ENCODE peak calls at places on chromosomes 4 and X, in ten cellular contexts. W, X, T, K, C, U, B, Y, I and Z are unnamed samples. For H3K4me1, the result is how much of the 10 kb centered on the place peaks cover.

GRCh38 chr4:3523628-3524221 is 8.5 kb downstream of the LRPAP1 start:
- DNase-seq in W (no peak), X (no peak), T (no peak), K (no peak), C (no peak), U (no peak), B (no peak), Y (no peak), I (no peak), Z (no peak)

GRCh38 chr4:40587826-40588225 is 41.8 kb downstream of the RBM47 start:
- DNase-seq in W (peak), X (peak), T (peak), K (no peak), C (peak), U (no peak), B (no peak), Y (peak), I (no peak), Z (peak)

GRCh38 chrX:107826286-107827136 is 845 bp downstream of the MID2 start:
- DNase-seq in W (peak), X (peak), T (peak), K (peak), C (peak), U (no peak), B (peak), Y (peak), I (peak), Z (peak)

GRCh38 chr4:87805971-87806370 is 6.6 kb downstream of the IBSP start:
- DNase-seq in W (peak), X (peak), T (peak), K (no peak), C (peak), U (no peak), B (no peak), Y (no peak), I (no peak), Z (no peak)

GRCh38 chr4:56803473-56803872 is 18.0 kb downstream of the SPINK2 start:
- DNase-seq in W (no peak), X (peak), T (peak), K (no peak), C (no peak), U (no peak), B (no peak), Y (no peak), I (no peak), Z (peak)

GRCh38 chr4:62474802-62475201 is 1274.7 kb downstream of the ADGRL3 start:
- DNase-seq in W (no peak), X (no peak), T (peak), K (no peak), C (no peak), U (no peak), B (no peak), Y (no peak), I (no peak), Z (no peak)

GRCh38 chr4:126192506-126192905 is 877.8 kb downstream of the FAT4 start:
- DNase-seq in W (no peak), X (no peak), T (no peak), K (no peak), C (no peak), U (no peak), B (no peak), Y (no peak), I (no peak), Z (no peak)

GRCh38 chrX:39767446-39767845 is 330.3 kb downstream of the BCOR start:
- DNase-seq in W (peak), X (peak), T (no peak), K (no peak), C (peak), U (no peak), B (no peak), Y (no peak), I (no peak), Z (no peak)

GRCh38 chr4:48904101-48904500 is 2.5 kb downstream of the OCIAD2 start:
- DNase-seq in W (no peak), X (no peak), T (no peak), K (no peak), C (no peak), U (no peak), B (no peak), Y (no peak), I (no peak), Z (no peak)

GRCh38 chr4:155809835-155810234 is 51.0 kb downstream of the GUCY1B1 start:
- DNase-seq in W (peak), X (peak), T (peak), K (peak), C (peak), U (peak), B (peak), Y (no peak), I (peak), Z (peak)

GRCh38 chr4:158010346-158010745 is 162.5 kb downstream of the GASK1B start:
- DNase-seq in W (no peak), X (peak), T (no peak), K (peak), C (no peak), U (no peak), B (no peak), Y (no peak), I (no peak), Z (no peak)

GRCh38 chr4:99076292-99076976 is 12.2 kb downstream of the ADH5 start:
- DNase-seq in W (no peak), X (no peak), T (no peak), K (no peak), C (no peak), U (no peak), B (no peak), Y (no peak), I (no peak), Z (no peak)

GRCh38 chr4:99067617-99068016 is 21.0 kb downstream of the ADH5 start:
- DNase-seq in W (no peak), X (no peak), T (no peak), K (no peak), C (no peak), U (no peak), B (no peak), Y (no peak), I (no peak), Z (no peak)

GRCh38 chr4:99074816-99075215 is 13.8 kb downstream of the ADH5 start:
- DNase-seq in W (no peak), X (no peak), T (no peak), K (no peak), C (no peak), U (no peak), B (no peak), Y (no peak), I (no peak), Z (no peak)

DNA sequence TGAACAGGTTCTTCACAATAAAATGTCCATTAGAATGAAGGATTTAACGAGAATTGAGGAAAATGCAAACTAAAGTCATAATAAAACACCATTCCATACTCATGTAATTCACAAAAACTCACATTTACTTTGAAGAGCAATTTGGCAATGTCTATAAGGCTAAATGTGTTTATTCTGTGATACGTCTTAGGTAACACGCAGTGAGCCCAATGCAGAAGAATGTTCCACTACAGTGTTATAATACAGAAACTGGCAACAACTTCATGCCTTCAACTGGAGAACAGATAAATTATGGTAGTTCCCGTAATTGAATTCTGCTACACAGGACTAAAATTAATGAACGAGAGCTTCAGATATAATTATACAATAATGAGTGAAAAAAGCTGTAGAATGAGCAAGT is 17.4 kb downstream of the ADH5 start:
- DNase-seq in W (no peak), X (no peak), T (no peak), K (no peak), C (no peak), U (no peak), B (no peak), Y (no peak), I (no peak), Z (no peak)
- H3K27ac ChIP-seq in W (no peak), X (no peak), T (no peak), K (no peak), C (no peak), U (no peak), B (no peak), Y (no peak), I (no peak), Z (no peak)

GRCh38 chrX:21639775-21640174 is 18.4 kb downstream of the KLHL34 start:
- DNase-seq in W (no peak), X (no peak), T (no peak), K (no peak), C (no peak), U (no peak), B (peak), Y (no peak), I (no peak), Z (no peak)

GRCh38 chrX:21638311-21638710 is 19.8 kb downstream of the KLHL34 start:
- DNase-seq in W (peak), X (peak), T (peak), K (no peak), C (peak), U (no peak), B (no peak), Y (no peak), I (no peak), Z (no peak)
- H3K4me1 ChIP-seq in W (under half), X (under half), T (under half), K (under half), C (under half), U (under half), B (under half), Y (under half), I (under half), Z (under half)

GRCh38 chrX:110026099-110026844 is 23.4 kb downstream of the TMEM164 start:
- DNase-seq in W (no peak), X (peak), T (peak), K (peak), C (peak), U (no peak), B (no peak), Y (peak), I (no peak), Z (peak)

GRCh38 chrX:110015915-110016314 is 13.0 kb downstream of the TMEM164 start:
- DNase-seq in W (no peak), X (no peak), T (no peak), K (no peak), C (no peak), U (no peak), B (no peak), Y (no peak), I (no peak), Z (no peak)

GRCh38 chrX:110022555-110023448 is 19.9 kb downstream of the TMEM164 start:
- DNase-seq in W (no peak), X (no peak), T (no peak), K (no peak), C (no peak), U (no peak), B (no peak), Y (no peak), I (no peak), Z (no peak)

DNA sequence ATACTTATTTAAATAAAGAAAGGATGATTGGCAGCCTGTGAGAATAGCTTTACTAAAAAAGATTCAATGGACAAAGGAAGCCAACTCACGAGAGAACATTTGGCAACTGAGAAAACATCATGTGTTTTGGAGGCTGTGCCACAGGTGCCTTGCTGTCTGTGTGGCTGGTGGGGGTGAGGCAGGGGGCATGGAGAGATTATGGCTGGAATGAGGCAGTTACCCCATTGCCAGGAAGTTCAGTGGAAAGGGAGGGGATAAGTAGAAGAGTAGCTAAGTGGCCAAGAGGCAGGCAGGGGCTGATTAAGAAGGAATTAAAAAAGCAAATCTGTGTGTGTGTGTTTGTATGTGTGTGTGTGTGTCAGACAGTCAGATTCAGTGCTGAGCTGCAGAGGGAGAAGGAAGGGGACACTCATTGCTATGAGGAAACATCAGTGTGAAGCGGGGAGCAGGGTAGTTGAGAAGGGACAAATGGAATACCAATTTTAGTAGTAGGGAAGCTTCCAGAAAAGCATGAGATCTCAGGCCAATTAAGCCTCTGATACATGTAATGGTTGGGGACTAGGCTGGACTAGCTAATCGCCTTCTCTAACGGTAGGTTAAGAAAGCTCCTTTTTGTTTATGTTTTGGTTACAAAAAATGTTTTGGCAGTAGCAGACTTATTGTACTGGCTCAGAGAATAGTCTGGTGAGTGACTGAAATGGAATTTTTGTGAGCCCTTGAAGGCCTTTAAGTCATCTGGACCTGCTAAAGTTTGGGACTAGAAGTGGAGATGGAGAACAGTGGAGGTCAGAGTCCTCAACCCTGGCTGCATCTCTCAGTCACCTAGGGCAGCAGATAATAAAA is 18.5 kb downstream of the TMEM164 start:
- DNase-seq in W (peak), X (peak), T (no peak), K (no peak), C (peak), U (no peak), B (no peak), Y (no peak), I (no peak), Z (no peak)
- H2AFZ ChIP-seq in W (no peak), X (no peak), T (no peak), K (no peak), C (no peak), U (no peak), B (no peak), Y (no peak), I (no peak), Z (no peak)

GRCh38 chr4:113556382-113557134 is 205.0 kb downstream of the CAMK2D start:
- DNase-seq in W (no peak), X (no peak), T (peak), K (no peak), C (no peak), U (no peak), B (no peak), Y (no peak), I (no peak), Z (no peak)
- H3K27ac ChIP-seq in W (no peak), X (no peak), T (peak), K (no peak), C (no peak), U (no peak), B (no peak), Y (no peak), I (no peak), Z (no peak)

DNA sequence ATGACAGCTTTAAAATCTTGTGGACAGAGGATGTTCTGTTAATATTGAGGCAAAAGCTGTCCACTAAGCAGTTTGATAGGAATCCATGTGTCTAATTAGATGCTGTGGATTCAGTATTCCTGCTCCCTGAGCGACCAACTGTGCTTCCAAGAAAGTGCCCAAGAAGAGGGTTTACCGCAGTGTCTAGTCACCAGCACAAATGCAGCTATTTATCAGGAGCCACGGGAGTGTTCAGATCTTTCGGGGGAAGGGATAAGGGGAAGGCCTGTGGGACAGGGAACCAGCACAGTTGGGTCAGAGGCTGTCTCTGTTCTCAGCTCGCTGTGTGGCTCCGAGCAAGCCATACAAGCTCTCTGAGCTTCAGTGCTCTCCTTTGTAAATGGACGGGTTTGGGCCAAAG is 132.9 kb downstream of the AFAP1 start:
- DNase-seq in W (no peak), X (peak), T (no peak), K (peak), C (no peak), U (no peak), B (no peak), Y (no peak), I (no peak), Z (no peak)
- H3K4me1 ChIP-seq in W (under half), X (under half), T (under half), K (under half), C (under half), U (under half), B (under half), Y (under half), I (under half), Z (under half)

GRCh38 chrX:5054852-5055251 is 1173.8 kb downstream of the NLGN4X start:
- DNase-seq in W (no peak), X (no peak), T (no peak), K (no peak), C (no peak), U (no peak), B (no peak), Y (no peak), I (no peak), Z (no peak)
- H2AFZ ChIP-seq in W (no peak), X (no peak), T (no peak), K (no peak), C (no peak), U (no peak), B (no peak), Y (no peak), I (no peak), Z (no peak)

DNA sequence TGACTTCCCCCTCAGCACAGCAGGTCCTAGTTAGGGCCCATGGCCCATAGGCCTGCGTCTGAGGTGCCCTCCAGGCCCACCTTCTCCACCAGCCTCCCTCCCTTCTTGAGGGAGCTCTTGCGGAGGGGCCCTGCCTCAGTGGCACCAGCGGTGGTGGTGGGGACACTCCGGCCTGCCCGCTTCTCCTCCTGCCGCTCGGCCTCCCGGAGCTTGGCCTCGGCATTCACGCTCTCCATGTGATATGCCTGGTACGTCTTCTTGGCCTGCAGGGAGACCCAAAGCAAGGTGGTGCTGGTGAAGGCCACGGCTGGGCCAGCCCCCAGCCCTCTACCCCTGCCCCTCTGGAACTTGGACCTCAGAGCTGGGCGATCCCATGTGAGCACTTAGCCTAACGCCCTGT is 5.5 kb downstream of the ARHGAP4 start:
- DNase-seq in W (no peak), X (no peak), T (no peak), K (no peak), C (no peak), U (no peak), B (no peak), Y (no peak), I (no peak), Z (no peak)
- H3K27ac ChIP-seq in W (no peak), X (no peak), T (no peak), K (no peak), C (no peak), U (no peak), B (no peak), Y (no peak), I (peak), Z (no peak)

GRCh38 chr4:55087016-55087929 is 38.1 kb downstream of the KDR start:
- DNase-seq in W (no peak), X (peak), T (no peak), K (no peak), C (peak), U (no peak), B (peak), Y (no peak), I (peak), Z (no peak)
- H3K4me1 ChIP-seq in W (under half), X (under half), T (under half), K (under half), C (under half), U (under half), B (under half), Y (under half), I (under half), Z (under half)

GRCh38 chr4:35993606-35994005 is 250.7 kb downstream of the ARAP2 start:
- DNase-seq in W (no peak), X (no peak), T (no peak), K (no peak), C (no peak), U (no peak), B (no peak), Y (no peak), I (no peak), Z (no peak)
- H2AFZ ChIP-seq in W (no peak), X (no peak), T (no peak), K (no peak), C (no peak), U (no peak), B (no peak), Y (no peak), I (no peak), Z (no peak)